ENCODE peak calls at places on chromosome 1, in seven cellular contexts. C is H9, L is IMR-90, R is mesenchymal stem cell, N is mesendoderm, Z is neuronal stem cell, B is trophoblast cell. J is an unnamed sample.

GRCh38 chr1:53584446-53585102 is 125.4 kb downstream of the DMRTB1 start:
- DNase-seq in C (no peak), L (no peak), R (no peak), N (no peak), Z (no peak), B (no peak), J (no peak)

GRCh38 chr1:110053557-110054428 is 16.7 kb downstream of the ALX3 start:
- DNase-seq in C (peak), L (peak), R (peak), N (peak), Z (peak), B (peak), J (no peak)

GRCh38 chr1:43048601-43049011 is 89.9 kb upstream of the SLC2A1 start:
- DNase-seq in C (no peak), L (no peak), R (peak), N (peak), Z (no peak), B (peak), J (no peak)

GRCh38 chr1:17119744-17120482 is 662 bp upstream of the PADI2 start:
- DNase-seq in C (peak), L (no peak), R (no peak), N (peak), Z (no peak), B (no peak), J (no peak)

GRCh38 chr1:174217787-174218574 is 58.7 kb downstream of the RABGAP1L start:
- DNase-seq in C (no peak), L (peak), R (peak), N (peak), Z (peak), B (peak), J (no peak)

GRCh38 chr1:150272379-150272840 is at the start of gene C1orf54:
- DNase-seq in C (peak), L (peak), R (peak), N (peak), Z (peak), B (no peak), J (no peak)

GRCh38 chr1:222950892-222951291 is 136.1 kb downstream of the DISP1 start:
- DNase-seq in C (no peak), L (no peak), R (no peak), N (no peak), Z (no peak), B (no peak), J (no peak)

GRCh38 chr1:24540906-24541710 is 14.8 kb upstream of the NCMAP start:
- DNase-seq in C (no peak), L (peak), R (peak), N (no peak), Z (no peak), B (peak), J (no peak)

GRCh38 chr1:172680733-172681275 is 21.9 kb downstream of the FASLG start:
- DNase-seq in C (peak), L (no peak), R (no peak), N (peak), Z (no peak), B (no peak), J (no peak)

GRCh38 chr1:248393050-248393449 is 9.8 kb upstream of the OR2T1 start:
- DNase-seq in C (no peak), L (no peak), R (no peak), N (no peak), Z (no peak), B (no peak), J (no peak)
- H3K23ac ChIP-seq in C (no peak), L (no peak), R (no peak), N (no peak), Z (no peak), B (no peak), J (no peak)

DNA sequence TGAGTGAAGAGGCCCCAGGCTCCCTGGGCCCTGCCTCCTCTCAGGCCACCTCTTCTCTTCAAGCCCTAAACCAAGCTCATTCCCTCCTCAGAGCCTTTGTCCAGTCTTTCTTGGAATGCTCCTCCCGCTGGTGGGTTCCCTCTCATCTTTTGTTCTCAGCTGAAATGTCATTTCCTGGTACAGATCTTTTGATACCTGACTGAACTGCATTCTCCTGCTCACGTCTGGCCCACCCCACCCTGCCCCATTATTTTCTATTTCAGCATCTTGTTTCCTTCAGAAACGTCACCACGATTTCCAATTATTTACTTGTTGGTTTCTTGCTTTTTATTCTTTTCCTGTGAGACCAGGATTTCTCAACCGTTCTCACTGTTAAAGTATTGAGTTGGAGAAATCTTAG is 16.4 kb downstream of the LAMB3 start:
- DNase-seq in C (no peak), L (no peak), R (no peak), N (no peak), Z (no peak), B (no peak), J (no peak)
- H3K23ac ChIP-seq in C (no peak), L (no peak), R (no peak), N (no peak), Z (no peak), B (no peak), J (no peak)

GRCh38 chr1:165828103-165828558 is 717 bp downstream of the UCK2 start:
- DNase-seq in C (peak), L (peak), R (peak), N (peak), Z (peak), B (peak), J (no peak)
- H3K23ac ChIP-seq in C (no peak), L (peak), R (no peak), N (peak), Z (peak), B (no peak), J (no peak)

GRCh38 chr1:159870704-159871103 is 8.2 kb upstream of the VSIG8 start:
- DNase-seq in C (no peak), L (no peak), R (no peak), N (no peak), Z (no peak), B (no peak), J (no peak)

GRCh38 chr1:159869173-159869572 is 6.7 kb upstream of the VSIG8 start:
- DNase-seq in C (no peak), L (peak), R (peak), N (no peak), Z (no peak), B (peak), J (no peak)

GRCh38 chr1:159868766-159869165 is 6.3 kb upstream of the VSIG8 start:
- DNase-seq in C (no peak), L (no peak), R (no peak), N (no peak), Z (no peak), B (no peak), J (no peak)

GRCh38 chr1:159867322-159868064 is 5.0 kb upstream of the VSIG8 start:
- DNase-seq in C (peak), L (no peak), R (peak), N (peak), Z (no peak), B (peak), J (no peak)

GRCh38 chr1:159869607-159870006 is 7.2 kb upstream of the VSIG8 start:
- DNase-seq in C (no peak), L (no peak), R (no peak), N (no peak), Z (no peak), B (no peak), J (no peak)
- H3K23ac ChIP-seq in C (no peak), L (no peak), R (no peak), N (no peak), Z (no peak), B (no peak), J (no peak)